ENCODE peak calls at places on chromosomes 11 and 22, in seven cellular contexts. Q, H, N, R, B, C and Z are unnamed samples.
A peak's percentile ranks its signal among the peaks of the same experiment; 100 is the strongest.

GRCh38 chr22:25754527-25755202 is 12.7 kb downstream of the MYO18B start:
- DNase-seq in Q (peak; percentile 90), R (no peak), N (no peak), C (no peak), H (peak; percentile 95), B (peak; percentile 37), Z (no peak)

GRCh38 chr11:62353841-62354240 is 16.6 kb downstream of the ASRGL1 start:
- DNase-seq in C (no peak), B (no peak), R (no peak), Q (no peak), N (no peak), H (no peak), Z (no peak)

GRCh38 chr22:26086359-26086758 is 82.9 kb upstream of the SEZ6L start:
- DNase-seq in Q (no peak), R (peak; percentile 36), N (no peak), H (no peak), B (no peak), C (no peak), Z (no peak)

GRCh38 chr11:26778000-26778757 is 56.3 kb upstream of the SLC5A12 start:
- DNase-seq in H (no peak), Q (peak; percentile 83), N (no peak), C (peak; percentile 18), B (no peak), R (no peak), Z (peak; percentile 45)

GRCh38 chr11:126163074-126163700 is 48.3 kb downstream of the RPUSD4 start:
- DNase-seq in H (no peak), Q (peak; percentile 55), R (peak; percentile 83), N (peak; percentile 48), B (no peak), C (peak; percentile 89), Z (no peak)

GRCh38 chr11:107293677-107294344 is 163.8 kb downstream of the CWF19L2 start:
- DNase-seq in C (no peak), N (no peak), R (peak; percentile 9), B (no peak), H (no peak), Q (no peak), Z (no peak)

GRCh38 chr22:22520020-22520656 is at the start of gene ZNF280A:
- DNase-seq in C (no peak), Q (peak; percentile 3), N (no peak), R (peak; percentile 47), B (no peak), H (no peak), Z (no peak)

GRCh38 chr11:107712342-107712741 is 486 bp upstream of the SLN start:
- DNase-seq in C (no peak), R (no peak), H (no peak), N (no peak), B (no peak), Q (no peak), Z (no peak)

GRCh38 chr11:72584293-72584921 is 89.8 kb downstream of the PDE2A start:
- DNase-seq in Q (no peak), C (no peak), R (peak; percentile 64), H (peak; percentile 67), N (no peak), B (peak; percentile 65), Z (no peak)

GRCh38 chr22:33569547-33569946 is 350.7 kb downstream of the LARGE1 start:
- DNase-seq in H (no peak), C (no peak), B (no peak), N (no peak), R (no peak), Q (no peak), Z (no peak)

GRCh38 chr11:98137437-98137836 is 883.3 kb upstream of the CNTN5 start:
- DNase-seq in H (no peak), R (no peak), B (no peak), Q (no peak), C (no peak), N (no peak), Z (no peak)

GRCh38 chr22:48051796-48052620 is 1289.6 kb downstream of the TBC1D22A start:
- DNase-seq in B (no peak), N (no peak), H (no peak), Q (no peak), R (no peak), C (no peak), Z (no peak)

GRCh38 chr11:27347949-27348879 is 14.8 kb downstream of the CCDC34 start:
- DNase-seq in R (peak; percentile 61), C (no peak), H (no peak), Q (no peak), N (no peak), B (no peak), Z (no peak)

GRCh38 chr11:35427158-35427557 is 7.8 kb upstream of the SLC1A2 start:
- DNase-seq in C (no peak), H (peak; percentile 29), N (no peak), R (no peak), Q (peak; percentile 82), B (no peak), Z (no peak)

GRCh38 chr11:130763087-130763980 is 152.9 kb downstream of the SNX19 start:
- DNase-seq in B (no peak), C (no peak), H (no peak), N (no peak), R (no peak), Q (no peak), Z (no peak)

GRCh38 chr22:19179472-19180048 is 1.0 kb upstream of the SLC25A1 start:
- DNase-seq in H (peak; percentile 82), Q (peak; percentile 89), B (peak; percentile 83), N (peak; percentile 37), C (peak; percentile 37), R (peak; percentile 90), Z (peak; percentile 89)

GRCh38 chr11:12840871-12841516 is 166.8 kb downstream of the TEAD1 start:
- DNase-seq in C (no peak), B (no peak), R (peak; percentile 38), Q (no peak), H (no peak), N (no peak), Z (no peak)

GRCh38 chr11:48043111-48043997 is 63.0 kb downstream of the PTPRJ start:
- DNase-seq in C (no peak), N (peak; percentile 44), H (no peak), Q (no peak), B (no peak), R (no peak), Z (peak; percentile 38)

GRCh38 chr11:60753309-60753708 is 3.4 kb upstream of the MS4A15 start:
- DNase-seq in Q (no peak), B (no peak), N (no peak), R (no peak), H (no peak), C (no peak), Z (no peak)

GRCh38 chr11:60754887-60755286 is 1.8 kb upstream of the MS4A15 start:
- DNase-seq in B (no peak), H (no peak), Q (no peak), N (no peak), C (no peak), R (no peak), Z (no peak)

GRCh38 chr11:60761436-60762190 is 4.9 kb downstream of the MS4A15 start:
- DNase-seq in C (no peak), Q (no peak), N (no peak), B (no peak), R (no peak), H (no peak), Z (peak; percentile 72)

GRCh38 chr11:60757231-60757800 is 649 bp downstream of the MS4A15 start:
- DNase-seq in R (no peak), H (no peak), Q (no peak), C (no peak), N (no peak), B (no peak), Z (no peak)

GRCh38 chr11:60756307-60757032 is at the start of gene MS4A15:
- DNase-seq in R (peak; percentile 55), N (peak; percentile 40), Q (peak; percentile 1), H (no peak), B (no peak), C (no peak), Z (peak; percentile 75)
- TF ChIP-seq CTCF in R (peak; percentile 57), N (peak; percentile 63), Q (peak; percentile 9), H (no peak), B (no peak), C (peak; percentile 10), Z (peak; percentile 45)

GRCh38 chr11:65113839-65114238 is 2.2 kb downstream of the TM7SF2 start:
- DNase-seq in N (no peak), R (no peak), H (no peak), Q (no peak), C (no peak), B (no peak), Z (no peak)

GRCh38 chr11:65114538-65115171 is 2.8 kb downstream of the ZNHIT2 start:
- DNase-seq in C (no peak), Q (no peak), B (peak; percentile 23), N (no peak), R (no peak), H (no peak), Z (no peak)

GRCh38 chr11:65112226-65112550 is 516 bp downstream of the TM7SF2 start:
- DNase-seq in B (no peak), H (no peak), N (no peak), R (peak; percentile 65), C (no peak), Q (no peak), Z (no peak)

GRCh38 chr11:65112551-65113360 is 1.1 kb downstream of the TM7SF2 start:
- DNase-seq in Q (peak; percentile 33), N (peak; percentile 74), C (no peak), B (peak; percentile 88), R (peak; percentile 75), H (peak; percentile 66), Z (peak; percentile 83)

GRCh38 chr11:65113361-65113756 is 1.7 kb downstream of the TM7SF2 start:
- DNase-seq in Q (no peak), C (no peak), R (no peak), H (no peak), N (no peak), B (no peak), Z (no peak)
- H3K4me3 ChIP-seq in Q (peak overlapping the region; percentile 54), C (peak overlapping the region; percentile 69), R (peak overlapping the region; percentile 81), H (peak overlapping the region; percentile 64), N (peak overlapping the region; percentile 36), B (no peak overlapping the region), Z (peak overlapping the region; percentile 72)

GRCh38 chr22:43228330-43228729 is 41.4 kb upstream of the TTLL12 start:
- DNase-seq in B (no peak), Q (peak; percentile 5), H (no peak), C (no peak), N (peak; percentile 35), R (peak; percentile 57), Z (peak; percentile 31)
- TF ChIP-seq CTCF in B (no peak), Q (peak; percentile 57), H (peak; percentile 15), C (peak; percentile 62), N (peak; percentile 47), R (peak; percentile 60), Z (peak; percentile 41)

DNA sequence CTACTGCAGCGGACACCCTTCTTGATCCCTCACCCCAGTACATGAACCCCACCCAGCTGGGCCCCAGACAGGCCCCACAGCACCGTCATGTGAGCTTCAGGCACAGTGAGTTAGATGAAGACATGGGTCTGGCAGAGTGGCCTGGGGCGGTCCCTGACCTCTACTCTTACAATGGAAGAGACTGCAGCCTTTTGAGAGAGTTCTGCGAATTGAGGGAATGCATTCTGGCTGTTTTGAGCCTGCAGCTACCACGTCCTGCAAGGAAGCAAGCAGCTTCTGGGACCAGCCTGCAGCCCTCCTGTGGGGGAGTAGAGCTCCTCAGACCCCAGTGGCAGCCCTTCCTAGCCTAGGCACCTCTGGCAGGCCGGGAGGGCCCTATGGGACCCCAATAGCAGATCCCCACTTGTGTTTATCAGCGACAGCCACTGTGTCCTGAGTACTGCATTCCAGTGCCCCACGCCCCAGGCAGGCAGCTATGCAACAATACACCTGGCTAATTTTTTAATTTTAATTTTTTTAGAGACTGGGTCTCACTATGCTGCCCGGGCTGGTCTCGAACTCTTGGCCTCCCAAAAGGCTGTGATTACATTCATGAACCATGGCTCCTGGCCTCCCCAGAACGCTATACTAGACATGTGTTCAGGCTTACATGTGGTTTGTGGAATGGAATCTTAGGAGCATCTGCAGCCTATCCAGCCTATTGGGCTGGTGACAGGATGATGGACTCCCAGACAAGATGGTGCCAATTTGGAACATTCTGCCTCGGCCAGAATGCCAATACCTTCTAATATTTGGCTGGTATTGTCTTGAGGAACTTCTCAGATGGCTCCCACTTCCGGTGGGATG is 705 bp upstream of the SLC7A4 start:
- DNase-seq in Q (no peak), C (no peak), B (no peak), H (no peak), R (peak; percentile 39), N (no peak), Z (no peak)
- H3K4me3 ChIP-seq in Q (no peak overlapping the region), C (no peak overlapping the region), B (no peak overlapping the region), H (no peak overlapping the region), R (peak overlapping the region; percentile 54), N (no peak overlapping the region), Z (no peak overlapping the region)